ENCODE peak calls at places on chromosomes 4 and X, in four cellular contexts. One of them, this sample, is unnamed.

GRCh38 chr4:102789317-102789717 is 28.5 kb upstream of the MANBA start:
- DNase-seq in SK-N-SH: no peak
- DNase-seq in HepG2: no peak
- DNase-seq in K562: no peak
- DNase-seq in this sample: no peak

GRCh38 chrX:136754641-136755040 is 26.1 kb downstream of the ARHGEF6 start:
- DNase-seq in SK-N-SH: no peak
- DNase-seq in HepG2: no peak
- DNase-seq in K562: no peak
- DNase-seq in this sample: no peak

GRCh38 chr4:3462321-3462789 is 751 bp upstream of the DOK7 start:
- DNase-seq in SK-N-SH: no peak
- DNase-seq in HepG2: peak; percentile 40
- DNase-seq in K562: no peak
- DNase-seq in this sample: no peak

GRCh38 chr4:100422911-100423310 is 94.9 kb downstream of the EMCN start:
- DNase-seq in SK-N-SH: no peak
- DNase-seq in K562: no peak
- DNase-seq in HepG2: no peak
- DNase-seq in this sample: no peak

GRCh38 chr4:153731239-153731638 is 28.6 kb downstream of the RNF175 start:
- DNase-seq in K562: no peak
- DNase-seq in SK-N-SH: peak; percentile 90
- DNase-seq in HepG2: no peak
- DNase-seq in this sample: no peak

GRCh38 chrX:135737361-135738071 is 24.1 kb downstream of the CT45A1 start:
- DNase-seq in HepG2: no peak
- DNase-seq in SK-N-SH: no peak
- DNase-seq in K562: no peak
- DNase-seq in this sample: peak; percentile 0

GRCh38 chr4:189062047-189062820 is 878.4 kb upstream of the FRG1 start:
- DNase-seq in HepG2: no peak
- DNase-seq in SK-N-SH: no peak
- DNase-seq in K562: no peak
- DNase-seq in this sample: no peak

GRCh38 chr4:83631066-83631465 is 95.2 kb downstream of the GPAT3 start:
- DNase-seq in HepG2: no peak
- DNase-seq in K562: no peak
- DNase-seq in SK-N-SH: no peak
- DNase-seq in this sample: no peak

GRCh38 chr4:98688416-98689290 is 30.2 kb upstream of the TSPAN5 start:
- DNase-seq in HepG2: peak; percentile 9
- DNase-seq in K562: peak; percentile 58
- DNase-seq in SK-N-SH: peak; percentile 29
- DNase-seq in this sample: peak; percentile 60

DNA sequence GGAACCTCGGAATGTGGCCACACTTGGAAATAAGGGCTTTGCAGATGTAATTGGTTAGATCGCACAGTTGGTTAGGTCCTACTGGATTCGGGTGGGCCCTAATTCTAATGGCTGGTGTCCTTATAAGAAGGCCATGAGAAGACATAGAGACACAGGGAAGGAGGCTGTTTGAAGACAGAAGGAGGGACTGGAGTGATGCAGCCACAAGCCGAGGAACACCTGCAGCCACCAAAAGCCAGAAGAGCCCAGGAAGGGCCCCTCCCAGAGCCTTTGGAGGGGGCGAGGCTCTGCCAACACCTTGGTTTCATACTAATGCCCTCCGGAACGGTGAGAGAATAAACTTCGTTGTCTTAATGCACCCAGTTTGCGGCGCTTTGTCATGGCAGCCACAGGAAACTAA is 47.0 kb downstream of the EVC start:
- DNase-seq in SK-N-SH: no peak
- DNase-seq in K562: no peak
- DNase-seq in HepG2: no peak
- DNase-seq in this sample: no peak
- H3K27ac ChIP-seq in SK-N-SH: peak overlapping the region; percentile 72
- H3K27ac ChIP-seq in K562: no peak overlapping the region
- H3K27ac ChIP-seq in HepG2: no peak overlapping the region
- H3K27ac ChIP-seq in this sample: no peak overlapping the region

GRCh38 chrX:94162971-94163370 is 489.0 kb downstream of the FAM133A start:
- DNase-seq in HepG2: no peak
- DNase-seq in K562: no peak
- DNase-seq in SK-N-SH: no peak
- DNase-seq in this sample: no peak
- TF ChIP-seq ELF1 in HepG2: no peak
- TF ChIP-seq ELF1 in K562: no peak
- TF ChIP-seq ELF1 in SK-N-SH: no peak
- TF ChIP-seq ELF1 in this sample: no peak

GRCh38 chr4:158176776-158177175 is 4.0 kb upstream of the GASK1B start:
- DNase-seq in HepG2: no peak
- DNase-seq in SK-N-SH: no peak
- DNase-seq in K562: no peak
- DNase-seq in this sample: no peak
- H3K27ac ChIP-seq in HepG2: no peak overlapping the region
- H3K27ac ChIP-seq in SK-N-SH: no peak overlapping the region
- H3K27ac ChIP-seq in K562: no peak overlapping the region
- H3K27ac ChIP-seq in this sample: no peak overlapping the region

GRCh38 chrX:44874481-44875184 is 1.6 kb downstream of the KDM6A start:
- DNase-seq in K562: peak; percentile 46
- DNase-seq in HepG2: no peak
- DNase-seq in SK-N-SH: peak; percentile 77
- DNase-seq in this sample: no peak

GRCh38 chrX:44872817-44873414 is at the start of gene KDM6A:
- DNase-seq in K562: peak; percentile 95
- DNase-seq in SK-N-SH: peak; percentile 98
- DNase-seq in HepG2: peak; percentile 91
- DNase-seq in this sample: peak; percentile 83

GRCh38 chrX:44875185-44875489 is 2.1 kb downstream of the KDM6A start:
- DNase-seq in SK-N-SH: no peak
- DNase-seq in K562: no peak
- DNase-seq in HepG2: no peak
- DNase-seq in this sample: no peak

GRCh38 chrX:44872319-44872816 is 620 bp upstream of the KDM6A start:
- DNase-seq in K562: peak; percentile 49
- DNase-seq in HepG2: no peak
- DNase-seq in SK-N-SH: no peak
- DNase-seq in this sample: no peak

DNA sequence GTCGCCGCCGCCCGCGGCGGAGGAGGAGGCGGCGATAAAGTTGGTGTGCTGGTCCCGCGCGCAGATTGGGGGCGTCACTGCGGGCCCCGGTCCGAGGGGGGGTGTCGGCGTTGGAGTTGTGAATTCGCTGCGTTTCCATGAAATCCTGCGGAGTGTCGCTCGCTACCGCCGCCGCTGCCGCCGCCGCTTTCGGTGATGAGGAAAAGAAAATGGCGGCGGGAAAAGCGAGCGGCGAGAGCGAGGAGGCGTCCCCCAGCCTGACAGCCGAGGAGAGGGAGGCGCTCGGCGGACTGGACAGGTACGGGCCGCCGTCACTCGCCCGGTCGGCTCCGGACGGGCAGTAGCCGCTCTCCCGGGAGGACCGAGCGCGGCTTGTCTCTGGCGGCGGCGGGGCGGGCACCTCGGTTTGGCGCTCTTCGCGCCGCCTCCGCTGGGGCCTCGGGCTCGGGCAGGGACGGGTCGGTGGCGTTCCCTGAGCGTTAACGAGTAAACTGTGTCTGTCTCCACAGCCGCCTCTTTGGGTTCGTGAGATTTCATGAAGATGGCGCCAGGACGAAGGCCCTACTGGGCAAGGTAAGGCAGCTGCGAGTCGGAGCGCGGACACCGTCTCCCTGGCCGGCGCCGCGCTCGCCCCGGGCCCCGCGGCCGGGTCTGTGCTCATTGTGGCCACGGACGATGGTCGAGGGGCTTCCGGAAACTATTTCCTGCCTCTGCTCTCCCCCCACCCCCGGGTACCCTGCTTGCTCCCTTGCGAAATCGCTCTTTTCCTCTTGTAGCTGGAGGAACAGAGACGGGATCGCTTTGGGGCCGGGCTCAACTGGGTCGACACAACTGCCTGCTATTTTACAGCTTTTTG is 655 bp downstream of the KDM6A start:
- DNase-seq in SK-N-SH: peak; percentile 74
- DNase-seq in K562: peak; percentile 29
- DNase-seq in HepG2: no peak
- DNase-seq in this sample: no peak
- TF ChIP-seq ELF1 in SK-N-SH: no peak
- TF ChIP-seq ELF1 in K562: no peak
- TF ChIP-seq ELF1 in HepG2: no peak
- TF ChIP-seq ELF1 in this sample: no peak

GRCh38 chr4:150305995-150306394 is 227.8 kb downstream of the DCLK2 start:
- DNase-seq in HepG2: no peak
- DNase-seq in SK-N-SH: no peak
- DNase-seq in K562: no peak
- DNase-seq in this sample: no peak
- H3K27ac ChIP-seq in HepG2: no peak overlapping the region
- H3K27ac ChIP-seq in SK-N-SH: peak overlapping the region; percentile 71
- H3K27ac ChIP-seq in K562: no peak overlapping the region
- H3K27ac ChIP-seq in this sample: no peak overlapping the region

GRCh38 chr4:47326067-47326466 is 137.4 kb downstream of the COMMD8 start:
- DNase-seq in HepG2: no peak
- DNase-seq in K562: no peak
- DNase-seq in SK-N-SH: no peak
- DNase-seq in this sample: no peak
- TF ChIP-seq ELF1 in HepG2: no peak
- TF ChIP-seq ELF1 in K562: no peak
- TF ChIP-seq ELF1 in SK-N-SH: no peak
- TF ChIP-seq ELF1 in this sample: no peak